ENCODE peak calls at places on chromosome X, in five cellular contexts. A is fibroblast of the aortic adventitia, L is choroid plexus epithelial cell, K is foreskin fibroblast, S is GM06990. O is an unnamed sample.

GRCh38 chrX:13013353-13014110 is 30.9 kb downstream of the FAM9C start:
- DNase-seq in S (peak), L (peak), A (no peak), K (no peak), O (no peak)

GRCh38 chrX:19535481-19535880 is 20.2 kb upstream of the MAP3K15 start:
- DNase-seq in L (peak), S (no peak), K (no peak), A (peak), O (no peak)

GRCh38 chrX:104659037-104659744 is 93.2 kb downstream of the IL1RAPL2 start:
- DNase-seq in A (no peak), L (peak), S (no peak), K (no peak), O (peak)

GRCh38 chrX:19130628-19131027 is 8.4 kb upstream of the ADGRG2 start:
- DNase-seq in K (no peak), A (no peak), S (no peak), L (no peak), O (no peak)

GRCh38 chrX:31658360-31658759 is 586.5 kb upstream of the FTHL17 start:
- DNase-seq in A (peak), L (peak), S (peak), K (no peak), O (no peak)

GRCh38 chrX:43423876-43424275 is 232.2 kb upstream of the MAOA start:
- DNase-seq in A (no peak), K (no peak), S (no peak), L (no peak), O (no peak)

GRCh38 chrX:35733879-35734278 is 64.3 kb upstream of the MAGEB16 start:
- DNase-seq in L (no peak), K (no peak), A (no peak), S (no peak), O (no peak)

GRCh38 chrX:118698516-118699247 is 28.7 kb upstream of the IL13RA1 start:
- DNase-seq in L (no peak), S (no peak), K (peak), A (peak), O (no peak)

GRCh38 chrX:18951032-18951431 is 32.9 kb downstream of the PHKA2 start:
- DNase-seq in K (no peak), A (no peak), S (no peak), L (no peak), O (no peak)

GRCh38 chrX:41781500-41781899 is 57.5 kb downstream of the GPR82 start:
- DNase-seq in K (peak), A (peak), L (peak), S (no peak), O (no peak)

GRCh38 chrX:128078545-128078944 is 26.3 kb upstream of the ACTRT1 start:
- DNase-seq in A (no peak), K (no peak), L (no peak), S (no peak), O (no peak)

GRCh38 chrX:97843200-97843811 is 959.6 kb downstream of the RPA4 start:
- DNase-seq in K (no peak), L (no peak), S (no peak), A (no peak), O (no peak)

GRCh38 chrX:46648660-46649059 is 75.1 kb downstream of the CHST7 start:
- DNase-seq in A (no peak), K (no peak), L (no peak), S (no peak), O (no peak)

GRCh38 chrX:13287816-13288215 is 32.0 kb downstream of the ATXN3L start:
- DNase-seq in L (peak), S (no peak), K (peak), A (peak), O (no peak)

GRCh38 chrX:153968754-153969124 is 2.9 kb downstream of the HCFC1 start:
- DNase-seq in L (no peak), K (no peak), A (no peak), S (no peak), O (peak)

GRCh38 chrX:1322393-1322792 is 14.2 kb upstream of the IL3RA start:
- DNase-seq in K (no peak), A (no peak), L (no peak), S (no peak), O (no peak)

DNA sequence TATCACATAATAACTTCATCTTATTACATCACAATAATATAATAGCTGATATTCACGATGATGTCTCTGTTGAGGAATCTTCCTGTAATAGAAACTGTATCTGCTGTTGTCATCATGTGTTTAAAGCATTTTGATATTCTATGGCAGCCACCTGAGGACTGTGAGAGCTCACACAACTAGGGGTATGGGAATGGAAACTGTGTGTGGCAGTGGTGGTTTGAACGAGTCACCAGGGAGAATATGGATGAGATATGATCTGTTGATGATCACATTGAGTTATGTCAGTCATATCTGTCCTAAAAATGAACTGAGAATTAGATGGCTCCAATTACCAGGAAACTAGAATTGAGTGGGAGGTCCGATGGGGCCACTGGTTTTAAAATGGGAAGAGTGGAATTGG is 169.6 kb downstream of the MID1IP1 start:
- DNase-seq in S (no peak), A (no peak), L (no peak), K (no peak), O (no peak)
- H3K4me3 ChIP-seq in S (no peak), A (no peak), L (no peak), K (no peak), O (no peak)

GRCh38 chrX:131703646-131704045 is 159.8 kb downstream of the OR13H1 start:
- DNase-seq in K (no peak), L (no peak), S (no peak), A (no peak), O (no peak)

GRCh38 chrX:131709553-131709952 is 165.7 kb downstream of the OR13H1 start:
- DNase-seq in L (no peak), A (no peak), S (no peak), K (no peak), O (no peak)

GRCh38 chrX:131704136-131704695 is 160.3 kb downstream of the OR13H1 start:
- DNase-seq in A (peak), K (no peak), L (no peak), S (peak), O (peak)
- TF ChIP-seq CTCF in A (peak), K (no peak), L (no peak), S (peak), O (peak)

GRCh38 chrX:101383679-101384078 is 2.3 kb downstream of the BTK start:
- DNase-seq in S (peak), L (no peak), K (no peak), A (no peak), O (no peak)

GRCh38 chrX:101386542-101386885 is 523 bp upstream of the BTK start:
- DNase-seq in S (no peak), A (no peak), L (no peak), K (no peak), O (no peak)

GRCh38 chrX:101385026-101385684 is 836 bp downstream of the BTK start:
- DNase-seq in A (no peak), L (no peak), K (no peak), S (no peak), O (no peak)

GRCh38 chrX:101388604-101389003 is 2.2 kb upstream of the RPL36A start:
- DNase-seq in K (no peak), A (no peak), S (no peak), L (no peak), O (no peak)

GRCh38 chrX:101385795-101386541 is at the start of gene BTK:
- DNase-seq in A (no peak), K (no peak), S (peak), L (no peak), O (no peak)
- H3K4me3 ChIP-seq in A (no peak), K (no peak), S (peak), L (no peak), O (no peak)

GRCh38 chrX:110358548-110358947 is at the start of gene RTL9:
- DNase-seq in A (no peak), K (no peak), L (no peak), S (no peak), O (no peak)

GRCh38 chrX:110359273-110359672 is 625 bp downstream of the RTL9 start:
- DNase-seq in S (no peak), K (no peak), A (peak), L (no peak), O (no peak)

GRCh38 chrX:110363241-110363640 is 4.6 kb downstream of the RTL9 start:
- DNase-seq in K (no peak), L (no peak), S (no peak), A (no peak), O (no peak)
- TF ChIP-seq CTCF in K (no peak), L (no peak), S (no peak), A (no peak), O (no peak)

GRCh38 chrX:9341305-9342201 is 123.3 kb upstream of the TBL1X start:
- DNase-seq in K (no peak), A (peak), L (peak), S (peak), O (no peak)
- H3K4me3 ChIP-seq in K (peak), A (no peak), L (peak), S (peak), O (no peak)

GRCh38 chrX:80229626-80230025 is 190.6 kb upstream of the TENT5D start:
- DNase-seq in S (no peak), K (no peak), A (no peak), L (no peak), O (no peak)

GRCh38 chrX:80223922-80224579 is 196.2 kb upstream of the TENT5D start:
- DNase-seq in S (no peak), K (no peak), L (no peak), A (peak), O (no peak)
- TF ChIP-seq CTCF in S (no peak), K (no peak), L (no peak), A (peak), O (no peak)

DNA sequence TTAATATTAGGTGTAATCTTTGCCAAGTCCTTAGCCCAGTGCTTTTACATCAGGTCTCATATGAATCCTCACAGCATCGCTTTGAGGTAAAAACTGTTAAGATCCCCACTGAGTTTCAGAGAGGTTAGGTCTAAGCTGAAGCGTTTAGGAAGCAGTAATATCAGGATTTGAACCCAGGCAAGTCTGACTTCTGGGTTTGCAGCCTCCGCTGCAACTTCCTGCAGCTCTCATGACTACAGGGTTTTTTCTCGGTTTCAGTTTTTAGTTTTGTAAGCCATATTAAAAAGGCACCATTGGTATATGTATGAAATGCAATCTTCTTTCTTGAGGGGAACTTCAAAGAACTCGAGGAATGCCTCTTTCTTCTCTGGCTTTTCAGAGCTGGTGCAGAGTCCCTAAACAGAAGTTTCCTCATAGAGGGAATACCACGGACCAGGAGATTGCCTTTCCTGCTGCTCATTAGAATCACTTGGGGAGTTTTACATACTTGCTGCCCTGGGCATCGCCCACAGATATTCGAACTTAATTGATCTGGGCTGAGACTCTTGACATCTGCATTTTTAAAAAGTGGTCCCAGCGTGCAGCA is 6.5 kb downstream of the MTM1 start:
- DNase-seq in A (no peak), L (no peak), K (no peak), S (peak), O (no peak)
- H3K4me3 ChIP-seq in A (no peak), L (no peak), K (no peak), S (peak), O (no peak)

GRCh38 chrX:140701480-140701879 is 8.1 kb upstream of the LINC00632 start:
- DNase-seq in K (no peak), A (peak), L (peak), S (no peak), O (no peak)
- TF ChIP-seq CTCF in K (peak), A (peak), L (peak), S (peak), O (no peak)

GRCh38 chrX:111382277-111382676 is 29.7 kb downstream of the DCX start:
- DNase-seq in S (no peak), A (no peak), K (no peak), L (no peak), O (no peak)

GRCh38 chrX:111372065-111372464 is 39.9 kb downstream of the DCX start:
- DNase-seq in A (no peak), K (no peak), S (no peak), L (no peak), O (no peak)

GRCh38 chrX:111375747-111376146 is 36.2 kb downstream of the DCX start:
- DNase-seq in L (peak), A (peak), K (no peak), S (no peak), O (no peak)

GRCh38 chrX:111376486-111376885 is 35.5 kb downstream of the DCX start:
- DNase-seq in A (no peak), S (no peak), K (no peak), L (no peak), O (no peak)

DNA sequence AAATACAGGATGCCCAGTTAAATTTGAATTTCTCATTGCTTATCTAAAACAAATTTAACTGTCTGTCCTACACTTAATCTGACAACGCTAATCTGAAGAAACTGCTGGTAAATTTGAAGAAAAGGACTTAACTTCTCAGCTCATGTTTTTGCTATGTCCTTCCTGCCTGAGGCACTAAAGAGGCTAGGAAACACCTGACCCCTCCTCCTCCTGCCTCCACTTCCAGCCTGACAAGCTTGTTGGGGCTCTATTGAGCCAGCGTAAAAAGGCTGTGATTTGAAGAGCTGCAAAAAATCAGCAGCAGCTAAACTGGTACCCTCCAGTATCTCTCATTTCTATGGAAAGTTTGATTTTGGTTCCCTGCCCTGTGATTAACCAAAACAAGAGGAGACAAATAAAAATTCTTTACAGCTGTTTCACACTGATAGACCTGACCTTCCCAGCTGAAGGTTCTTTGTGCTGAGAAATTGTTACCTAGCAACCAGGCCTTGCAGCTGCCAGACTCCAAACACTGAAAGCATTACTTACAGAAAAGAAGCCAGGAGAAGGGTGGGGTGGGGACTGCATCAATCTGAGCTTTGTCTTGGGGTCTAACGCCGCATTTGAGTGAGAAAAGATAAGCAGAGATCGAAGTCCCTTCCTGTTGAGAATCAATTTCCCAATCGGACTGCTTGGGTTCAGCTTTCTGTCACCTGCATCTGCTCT is 34.9 kb downstream of the DCX start:
- DNase-seq in S (no peak), A (no peak), K (no peak), L (no peak), O (no peak)
- H3K4me3 ChIP-seq in S (no peak), A (no peak), K (no peak), L (no peak), O (no peak)

DNA sequence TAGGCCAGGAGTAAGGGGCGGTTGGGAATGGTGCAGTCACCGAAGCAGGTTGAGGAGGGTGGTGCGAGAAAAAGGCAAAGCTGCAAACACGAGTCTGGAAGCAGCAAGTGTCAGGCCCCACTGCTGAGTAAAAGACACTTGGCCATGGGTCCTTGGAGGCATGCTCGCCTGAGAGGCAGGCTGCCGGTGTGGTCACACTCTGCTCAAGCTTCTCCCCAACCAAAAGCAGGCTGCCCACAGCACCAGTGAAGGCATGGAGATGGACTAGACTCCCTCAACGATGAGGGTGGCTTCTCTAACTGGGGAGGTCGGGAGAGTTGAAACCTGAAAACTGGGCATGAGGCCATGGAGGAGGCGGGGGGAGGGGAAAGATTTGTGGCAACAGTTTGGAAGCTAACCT is 86.5 kb downstream of the ATG4A start:
- DNase-seq in S (no peak), K (no peak), A (no peak), L (no peak), O (no peak)
- TF ChIP-seq CTCF in S (no peak), K (no peak), A (no peak), L (no peak), O (no peak)